ENCODE peak calls at places on chromosomes 16 and 17, in eight cellular contexts. P is skeletal muscle cell, G is neural crest cell, B is dorsolateral prefrontal cortex, R is GM13977, C is SK-N-DZ, O is fibroblast of the aortic adventitia, Z is posterior cingulate gyrus. V is an unnamed sample.

GRCh38 chr16:88062341-88062861 is 111.2 kb downstream of the BANP start:
- DNase-seq in G (no peak), O (peak; percentile 91), Z (peak; percentile 66), B (no peak), C (no peak), P (peak; percentile 38), R (no peak), V (no peak)

GRCh38 chr17:17757944-17758343 is 76.7 kb downstream of the RAI1 start:
- DNase-seq in P (no peak), G (no peak), C (no peak), B (no peak), Z (no peak), R (no peak), O (no peak), V (no peak)

GRCh38 chr17:39916918-39917317 is 1.5 kb downstream of the GSDMB start:
- DNase-seq in Z (peak; percentile 22), B (no peak), G (no peak), P (no peak), R (no peak), O (peak; percentile 25), C (no peak), V (no peak)

GRCh38 chr17:488993-489757 is 136.6 kb upstream of the RPH3AL start:
- DNase-seq in C (no peak), G (peak; percentile 5), B (no peak), Z (peak; percentile 65), O (no peak), P (no peak), R (no peak), V (no peak)

GRCh38 chr17:1793447-1793806 is 31.6 kb downstream of the SERPINF1 start:
- DNase-seq in O (no peak), Z (peak; percentile 21), P (no peak), R (no peak), C (peak; percentile 44), G (no peak), B (no peak), V (no peak)

GRCh38 chr16:57147381-57148191 is 38.3 kb downstream of the PSME3IP1 start:
- DNase-seq in P (no peak), R (no peak), O (peak; percentile 39), B (peak; percentile 42), C (no peak), G (no peak), Z (peak; percentile 83), V (no peak)

GRCh38 chr17:78342438-78343098 is 17.3 kb downstream of the SOCS3 start:
- DNase-seq in B (no peak), R (peak; percentile 56), G (no peak), O (peak; percentile 95), Z (peak; percentile 85), C (no peak), P (no peak), V (no peak)

GRCh38 chr17:12859520-12859919 is 70.2 kb downstream of the ARHGAP44 start:
- DNase-seq in O (no peak), C (no peak), G (no peak), R (no peak), P (peak; percentile 4), Z (no peak), B (no peak), V (no peak)

GRCh38 chr16:4319454-4319853 is 3.6 kb downstream of the GLIS2 start:
- DNase-seq in Z (peak; percentile 88), B (no peak), O (no peak), R (peak; percentile 81), G (no peak), C (no peak), P (no peak), V (no peak)

GRCh38 chr17:18960803-18961511 is 9.0 kb downstream of the SLC5A10 start:
- DNase-seq in G (peak; percentile 96), R (peak; percentile 91), B (peak; percentile 64), C (peak; percentile 81), Z (peak; percentile 92), O (peak; percentile 71), P (no peak), V (peak; percentile 76)

GRCh38 chr17:45019177-45019711 is 32.2 kb downstream of the DCAKD start:
- DNase-seq in P (no peak), B (no peak), C (no peak), G (peak; percentile 26), R (peak; percentile 77), Z (peak; percentile 89), O (peak; percentile 41), V (peak; percentile 76)

GRCh38 chr17:58328195-58329034 is at the start of gene TSPOAP1:
- DNase-seq in P (no peak), O (no peak), R (peak; percentile 80), Z (peak; percentile 96), B (peak; percentile 70), G (peak; percentile 58), C (peak; percentile 91), V (peak; percentile 57)

GRCh38 chr17:9237053-9237410 is 215.7 kb downstream of the NTN1 start:
- DNase-seq in B (no peak), Z (no peak), C (no peak), P (no peak), R (no peak), G (no peak), O (no peak), V (no peak)

GRCh38 chr16:67093098-67093732 is 16.5 kb upstream of the PHAF1 start:
- DNase-seq in B (no peak), R (no peak), C (no peak), G (no peak), O (no peak), P (no peak), Z (no peak), V (no peak)

GRCh38 chr16:29900102-29900887 is at the start of gene ASPHD1:
- DNase-seq in P (peak; percentile 62), G (peak; percentile 49), Z (peak; percentile 98), B (peak; percentile 93), R (peak; percentile 93), C (peak; percentile 87), O (peak; percentile 77), V (peak; percentile 89)

GRCh38 chr16:68756250-68757051 is 19.4 kb downstream of the CDH1 start:
- DNase-seq in O (peak; percentile 17), G (no peak), C (no peak), B (no peak), P (no peak), Z (no peak), R (peak; percentile 82), V (no peak)

GRCh38 chr16:17392127-17392856 is 78.5 kb downstream of the XYLT1 start:
- DNase-seq in B (no peak), P (no peak), G (no peak), Z (no peak), R (no peak), C (no peak), O (no peak), V (no peak)

GRCh38 chr17:16439867-16440351 is 24.5 kb downstream of the TRPV2 start:
- DNase-seq in B (no peak), R (no peak), O (peak; percentile 47), G (no peak), P (no peak), Z (no peak), C (no peak), V (no peak)

GRCh38 chr17:11944587-11944986 is 52.7 kb downstream of the ZNF18 start:
- DNase-seq in Z (no peak), P (no peak), R (no peak), O (no peak), C (no peak), G (no peak), B (no peak), V (no peak)

GRCh38 chr17:66964930-66965800 is 658 bp downstream of the CACNG4 start:
- DNase-seq in Z (peak; percentile 91), B (no peak), C (peak; percentile 70), P (no peak), G (peak; percentile 52), O (no peak), R (peak; percentile 87), V (peak; percentile 76)

GRCh38 chr16:22191089-22191965 is 14.8 kb upstream of the EEF2K start:
- DNase-seq in Z (peak; percentile 99), P (peak; percentile 94), B (peak; percentile 99), R (peak; percentile 78), O (no peak), C (peak; percentile 91), G (peak; percentile 87), V (peak; percentile 74)

GRCh38 chr17:27810211-27810901 is 10.0 kb upstream of the NOS2 start:
- DNase-seq in C (no peak), R (peak; percentile 63), B (no peak), G (no peak), P (no peak), O (no peak), Z (no peak), V (no peak)

GRCh38 chr16:55613578-55614333 is 42.0 kb upstream of the SLC6A2 start:
- DNase-seq in O (no peak), P (no peak), B (no peak), R (no peak), C (no peak), G (no peak), Z (no peak), V (no peak)

GRCh38 chr16:88382491-88383400 is at the start of gene ZNF469:
- DNase-seq in B (no peak), G (no peak), C (no peak), P (no peak), R (no peak), Z (peak; percentile 86), O (peak; percentile 40), V (peak; percentile 56)

GRCh38 chr16:85733839-85734170 is 17.1 kb downstream of the C16orf74 start:
- DNase-seq in G (peak; percentile 48), Z (no peak), P (peak; percentile 16), B (no peak), R (no peak), C (peak; percentile 70), O (no peak), V (no peak)

GRCh38 chr17:44007346-44008204 is 3.2 kb downstream of the NAGS start:
- DNase-seq in O (no peak), B (no peak), P (no peak), C (no peak), R (no peak), G (no peak), Z (peak; percentile 28), V (no peak)

GRCh38 chr17:75288784-75289121 is 480 bp downstream of the SLC25A19 start:
- DNase-seq in P (no peak), R (peak; percentile 48), G (peak; percentile 18), C (peak; percentile 70), B (no peak), O (no peak), Z (no peak), V (no peak)

GRCh38 chr16:71916397-71916920 is 21.1 kb downstream of the IST1 start:
- DNase-seq in C (no peak), Z (no peak), R (no peak), B (no peak), G (no peak), O (peak; percentile 22), P (no peak), V (no peak)

GRCh38 chr17:48059125-48059668 is 11.0 kb downstream of the NFE2L1 start:
- DNase-seq in P (no peak), Z (peak; percentile 81), C (no peak), B (no peak), G (no peak), R (no peak), O (no peak), V (no peak)

GRCh38 chr17:28268610-28269313 is 50.2 kb upstream of the TMEM97 start:
- DNase-seq in Z (no peak), O (no peak), P (no peak), G (no peak), R (no peak), B (no peak), C (no peak), V (no peak)

GRCh38 chr16:68778551-68779231 is 41.6 kb downstream of the CDH1 start:
- DNase-seq in B (no peak), C (no peak), R (no peak), P (no peak), G (no peak), Z (peak; percentile 62), O (no peak), V (no peak)

GRCh38 chr17:7281953-7282751 is 634 bp downstream of the SLC2A4 start:
- DNase-seq in R (peak; percentile 31), C (no peak), Z (peak; percentile 49), G (peak; percentile 22), P (no peak), O (no peak), B (no peak), V (peak; percentile 35)

GRCh38 chr16:82368041-82368440 is 198.0 kb upstream of the MPHOSPH6 start:
- DNase-seq in Z (peak; percentile 93), B (peak; percentile 61), C (no peak), P (no peak), G (no peak), O (peak; percentile 2), R (peak; percentile 30), V (peak; percentile 61)

GRCh38 chr17:74430706-74431567 is 951 bp upstream of the GPRC5C start:
- DNase-seq in Z (peak; percentile 89), B (peak; percentile 38), C (no peak), R (peak; percentile 85), O (peak; percentile 60), G (no peak), P (no peak), V (peak; percentile 69)